ENCODE peak calls at places on chromosomes 7 and 10, in eight cellular contexts. H, Q, O, W, T, X, S and D are unnamed samples.

GRCh38 chr10:97203220-97203619 is 17.5 kb upstream of the SLIT1 start:
- DNase-seq in H (no peak), Q (no peak), O (no peak), W (no peak), T (no peak), X (no peak), S (no peak), D (no peak)

GRCh38 chr7:96910484-96910883 is 94.9 kb upstream of the DLX6 start:
- DNase-seq in H (no peak), Q (no peak), O (no peak), W (no peak), T (peak), X (no peak), S (no peak), D (no peak)

GRCh38 chr7:105438847-105439173 is 50.1 kb upstream of the SRPK2 start:
- DNase-seq in H (no peak), Q (no peak), O (peak), W (no peak), T (peak), X (no peak), S (no peak), D (peak)

GRCh38 chr10:15369642-15370211 is 1.4 kb downstream of the FAM171A1 start:
- DNase-seq in H (no peak), Q (peak), O (peak), W (peak), T (no peak), X (no peak), S (no peak), D (no peak)

GRCh38 chr7:103989785-103990775 is 622 bp upstream of the RELN start:
- DNase-seq in H (peak), Q (peak), O (peak), W (no peak), T (peak), X (no peak), S (no peak), D (peak)

GRCh38 chr7:81170291-81170690 is 251.4 kb upstream of the SEMA3C start:
- DNase-seq in H (no peak), Q (no peak), O (no peak), W (no peak), T (no peak), X (no peak), S (no peak), D (no peak)

GRCh38 chr7:87328281-87328680 is 17.2 kb upstream of the CROT start:
- DNase-seq in H (no peak), Q (no peak), O (peak), W (no peak), T (no peak), X (peak), S (no peak), D (peak)

GRCh38 chr7:8117195-8117594 is 144.8 kb downstream of the ICA1 start:
- DNase-seq in H (no peak), Q (no peak), O (no peak), W (no peak), T (no peak), X (no peak), S (no peak), D (peak)

GRCh38 chr7:124088590-124088989 is 55.7 kb upstream of the TMEM229A start:
- DNase-seq in H (no peak), Q (no peak), O (no peak), W (no peak), T (no peak), X (no peak), S (no peak), D (no peak)

GRCh38 chr7:780056-780455 is 52.2 kb upstream of the SUN1 start:
- DNase-seq in H (no peak), Q (no peak), O (no peak), W (no peak), T (no peak), X (no peak), S (no peak), D (no peak)

GRCh38 chr7:100407285-100408180 is 21.0 kb downstream of the ZCWPW1 start:
- DNase-seq in H (peak), Q (no peak), O (peak), W (peak), T (peak), X (peak), S (peak), D (peak)

GRCh38 chr7:159025161-159025779 is 119.4 kb downstream of the VIPR2 start:
- DNase-seq in H (no peak), Q (no peak), O (no peak), W (no peak), T (no peak), X (no peak), S (no peak), D (no peak)

GRCh38 chr10:90023950-90024349 is 322.6 kb downstream of the KIF20B start:
- DNase-seq in H (no peak), Q (no peak), O (no peak), W (no peak), T (no peak), X (no peak), S (no peak), D (no peak)

GRCh38 chr7:138864667-138865066 is 66.7 kb upstream of the ATP6V0A4 start:
- DNase-seq in H (peak), Q (no peak), O (no peak), W (no peak), T (no peak), X (no peak), S (peak), D (no peak)

GRCh38 chr7:855686-856369 is 20.5 kb upstream of the GET4 start:
- DNase-seq in H (no peak), Q (no peak), O (no peak), W (no peak), T (no peak), X (no peak), S (no peak), D (no peak)

GRCh38 chr10:130959752-130960195 is 351.7 kb downstream of the TCERG1L start:
- DNase-seq in H (no peak), Q (no peak), O (no peak), W (no peak), T (no peak), X (no peak), S (no peak), D (no peak)

GRCh38 chr7:46386428-46387399 is 465.6 kb upstream of the IGFBP3 start:
- DNase-seq in H (no peak), Q (no peak), O (no peak), W (no peak), T (no peak), X (no peak), S (no peak), D (no peak)

GRCh38 chr10:133272301-133272963 is 4.2 kb downstream of the ADAM8 start:
- DNase-seq in H (no peak), Q (no peak), O (no peak), W (no peak), T (no peak), X (no peak), S (no peak), D (no peak)

GRCh38 chr10:34607894-34608293 is 207.2 kb downstream of the PARD3 start:
- DNase-seq in H (no peak), Q (no peak), O (peak), W (no peak), T (peak), X (no peak), S (no peak), D (no peak)

GRCh38 chr7:71637578-71637977 is 505.6 kb downstream of the GALNT17 start:
- DNase-seq in H (no peak), Q (no peak), O (no peak), W (no peak), T (no peak), X (no peak), S (no peak), D (no peak)

GRCh38 chr10:95819620-95820329 is 63.8 kb downstream of the ENTPD1 start:
- DNase-seq in H (no peak), Q (no peak), O (no peak), W (no peak), T (no peak), X (no peak), S (no peak), D (no peak)

GRCh38 chr10:63267414-63268138 is 134.4 kb downstream of the NRBF2 start:
- DNase-seq in H (peak), Q (no peak), O (peak), W (no peak), T (peak), X (peak), S (peak), D (peak)

GRCh38 chr10:15310776-15311175 is 60.3 kb downstream of the FAM171A1 start:
- DNase-seq in H (no peak), Q (no peak), O (no peak), W (no peak), T (no peak), X (no peak), S (no peak), D (no peak)

GRCh38 chr10:55750458-55750857 is 610.6 kb downstream of the ZWINT start:
- DNase-seq in H (no peak), Q (no peak), O (no peak), W (no peak), T (no peak), X (no peak), S (no peak), D (no peak)

GRCh38 chr10:14660872-14661271 is 113.8 kb downstream of the FAM107B start:
- DNase-seq in H (no peak), Q (no peak), O (no peak), W (no peak), T (no peak), X (no peak), S (no peak), D (no peak)

GRCh38 chr7:63071920-63072319 is 926.7 kb upstream of the ZNF722 start:
- DNase-seq in H (no peak), Q (no peak), O (no peak), W (no peak), T (no peak), X (no peak), S (no peak), D (no peak)

GRCh38 chr10:26931223-26931622 is 70.5 kb upstream of the ABI1 start:
- DNase-seq in H (no peak), Q (peak), O (peak), W (no peak), T (peak), X (no peak), S (no peak), D (peak)

GRCh38 chr10:132542086-132542775 is 4.6 kb downstream of the INPP5A start:
- DNase-seq in H (no peak), Q (peak), O (no peak), W (no peak), T (no peak), X (no peak), S (no peak), D (no peak)

GRCh38 chr10:77555591-77556212 is 81.9 kb downstream of the KCNMA1 start:
- DNase-seq in H (no peak), Q (no peak), O (no peak), W (no peak), T (no peak), X (no peak), S (no peak), D (no peak)

GRCh38 chr10:69952801-69953200 is 99.8 kb upstream of the MACROH2A2 start:
- DNase-seq in H (no peak), Q (no peak), O (peak), W (no peak), T (no peak), X (no peak), S (peak), D (no peak)

GRCh38 chr10:1381339-1381738 is 325.2 kb downstream of the WDR37 start:
- DNase-seq in H (no peak), Q (no peak), O (no peak), W (no peak), T (no peak), X (no peak), S (no peak), D (no peak)

GRCh38 chr7:140542226-140542625 is 62.9 kb upstream of the MKRN1 start:
- DNase-seq in H (no peak), Q (no peak), O (no peak), W (no peak), T (no peak), X (no peak), S (no peak), D (no peak)

GRCh38 chr10:67520924-67521520 is 175.0 kb downstream of the CTNNA3 start:
- DNase-seq in H (peak), Q (no peak), O (peak), W (peak), T (peak), X (peak), S (peak), D (peak)

GRCh38 chr7:43799605-43800004 is 41.1 kb downstream of the BLVRA start:
- DNase-seq in H (no peak), Q (no peak), O (no peak), W (no peak), T (peak), X (no peak), S (no peak), D (peak)

GRCh38 chr7:18429547-18429946 is 66.0 kb upstream of the HDAC9 start:
- DNase-seq in H (no peak), Q (no peak), O (no peak), W (no peak), T (no peak), X (no peak), S (no peak), D (no peak)

GRCh38 chr10:86347856-86348255 is 18.7 kb downstream of the GRID1 start:
- DNase-seq in H (no peak), Q (no peak), O (no peak), W (no peak), T (no peak), X (no peak), S (no peak), D (no peak)

GRCh38 chr7:148276291-148277041 is 314.1 kb upstream of the C7orf33 start:
- DNase-seq in H (no peak), Q (no peak), O (no peak), W (no peak), T (no peak), X (no peak), S (no peak), D (no peak)

GRCh38 chr7:4386190-4386589 is 295.9 kb upstream of the FOXK1 start:
- DNase-seq in H (no peak), Q (no peak), O (no peak), W (no peak), T (no peak), X (no peak), S (no peak), D (no peak)

DNA sequence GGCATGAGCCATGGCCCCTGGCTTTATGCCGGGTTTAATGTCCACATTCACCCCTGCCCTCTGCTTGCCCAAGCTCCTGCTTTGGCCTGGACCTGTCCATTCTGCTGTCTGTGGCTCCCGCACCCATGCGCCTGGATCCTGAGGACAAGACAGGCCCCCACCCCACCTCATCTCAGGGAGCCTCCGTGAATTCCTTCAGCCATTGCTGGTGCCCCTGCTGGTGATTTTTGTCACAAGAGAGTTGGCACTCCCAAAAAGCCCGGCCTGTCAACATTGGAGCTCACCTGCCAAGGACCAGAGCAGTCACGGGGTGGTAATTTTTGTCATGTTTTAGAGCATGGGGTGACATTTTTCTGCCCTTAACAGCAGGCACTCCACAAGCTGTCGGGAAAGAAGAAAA is 127.5 kb upstream of the PLXNA4 start:
- DNase-seq in H (no peak), Q (no peak), O (peak), W (no peak), T (no peak), X (no peak), S (no peak), D (no peak)
- TF ChIP-seq CTCF in H (no peak), Q (no peak), O (peak), W (no peak), T (no peak), X (no peak), S (no peak), D (no peak)

GRCh38 chr10:28201666-28202400 is 101.0 kb downstream of the MPP7 start:
- DNase-seq in H (no peak), Q (no peak), O (no peak), W (no peak), T (no peak), X (no peak), S (no peak), D (no peak)
- H3K4me3 ChIP-seq in H (no peak), Q (no peak), O (no peak), W (no peak), T (no peak), X (no peak), S (no peak), D (no peak)

DNA sequence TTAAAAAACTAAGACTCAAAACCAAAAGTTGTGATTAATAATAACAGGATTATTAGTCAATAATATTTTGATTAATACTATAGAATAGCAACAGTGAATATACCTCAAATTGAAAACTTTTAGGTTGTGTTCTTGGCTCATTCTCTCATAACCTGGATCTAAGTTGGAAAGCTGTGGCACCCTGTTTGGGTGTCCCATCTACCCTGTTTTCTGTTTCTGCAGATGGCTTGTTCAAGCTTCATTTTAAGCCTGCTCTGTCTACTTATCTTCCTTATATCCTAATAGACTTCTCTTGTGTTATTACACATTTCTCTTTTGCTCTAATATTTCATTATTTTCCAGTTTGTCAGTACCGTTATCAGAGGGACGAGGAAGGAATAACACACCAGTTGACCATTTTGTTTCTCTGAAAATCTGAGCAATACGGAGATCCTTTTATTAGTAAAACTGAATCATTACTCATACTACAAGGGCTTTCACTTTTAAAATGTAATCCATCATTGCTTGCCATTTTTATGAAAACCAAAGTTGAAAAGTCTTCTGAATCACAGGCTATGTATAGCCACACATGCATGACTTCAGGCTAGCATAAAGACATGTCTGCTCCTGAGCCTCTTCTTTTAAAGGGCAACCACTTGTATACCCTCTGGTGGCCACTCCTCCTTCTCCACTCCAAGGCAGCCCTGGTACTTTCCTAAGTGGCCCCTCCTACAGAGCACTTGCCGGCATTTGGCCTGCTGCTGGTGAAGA is 22.3 kb downstream of the COX15 start:
- DNase-seq in H (no peak), Q (no peak), O (peak), W (no peak), T (no peak), X (no peak), S (no peak), D (peak)
- TF ChIP-seq CTCF in H (no peak), Q (no peak), O (peak), W (no peak), T (no peak), X (no peak), S (no peak), D (no peak)

GRCh38 chr7:157320607-157320979 is 16.2 kb upstream of the DNAJB6 start:
- DNase-seq in H (no peak), Q (no peak), O (no peak), W (no peak), T (no peak), X (no peak), S (no peak), D (no peak)
- H3K4me3 ChIP-seq in H (no peak), Q (no peak), O (peak), W (no peak), T (no peak), X (no peak), S (no peak), D (no peak)

GRCh38 chr7:27960415-27960814 is 220.2 kb downstream of the JAZF1 start:
- DNase-seq in H (no peak), Q (no peak), O (no peak), W (no peak), T (no peak), X (no peak), S (no peak), D (no peak)

GRCh38 chr7:27955596-27955995 is 215.6 kb downstream of the TAX1BP1 start:
- DNase-seq in H (no peak), Q (no peak), O (no peak), W (no peak), T (no peak), X (no peak), S (no peak), D (no peak)

GRCh38 chr7:27962250-27962649 is 218.3 kb downstream of the JAZF1 start:
- DNase-seq in H (no peak), Q (no peak), O (no peak), W (no peak), T (no peak), X (no peak), S (no peak), D (no peak)

GRCh38 chr7:27961255-27961654 is 219.3 kb downstream of the JAZF1 start:
- DNase-seq in H (no peak), Q (no peak), O (no peak), W (no peak), T (no peak), X (peak), S (no peak), D (no peak)

DNA sequence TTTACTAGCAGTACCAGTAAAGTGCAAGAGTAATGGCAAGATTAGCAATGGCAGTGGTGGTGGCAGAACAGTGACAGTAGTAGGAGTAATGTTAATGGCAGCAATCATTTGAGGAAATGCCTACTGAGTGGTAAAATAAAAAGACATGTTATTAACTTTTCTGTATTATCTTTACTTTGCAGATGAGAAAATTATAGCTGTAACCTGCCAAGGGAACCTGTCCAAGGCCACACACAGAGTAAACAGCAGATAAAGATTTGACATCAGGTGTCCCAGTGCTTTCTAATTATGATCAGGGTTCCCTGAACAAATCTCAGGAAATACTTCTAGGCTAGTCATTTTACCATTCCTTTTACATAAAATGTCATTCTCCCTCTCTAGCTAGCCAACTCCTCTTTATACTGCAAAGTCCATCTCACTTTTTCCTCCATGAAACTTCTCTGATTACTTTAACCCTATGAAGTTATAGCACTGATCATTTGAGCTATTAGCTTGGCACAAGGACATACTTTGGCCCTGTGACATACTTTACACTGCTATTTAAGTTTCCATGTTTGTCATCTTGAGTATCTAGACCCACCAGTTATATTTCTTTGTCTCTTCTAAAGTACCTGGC is 219.1 kb downstream of the TAX1BP1 start:
- DNase-seq in H (no peak), Q (no peak), O (no peak), W (no peak), T (no peak), X (no peak), S (no peak), D (no peak)
- TF ChIP-seq CTCF in H (no peak), Q (no peak), O (no peak), W (no peak), T (no peak), X (no peak), S (no peak), D (no peak)

GRCh38 chr7:16845746-16846145 is 36.0 kb downstream of the AGR3 start:
- DNase-seq in H (no peak), Q (no peak), O (no peak), W (no peak), T (no peak), X (no peak), S (no peak), D (no peak)

GRCh38 chr7:16847381-16847860 is 34.4 kb downstream of the AGR3 start:
- DNase-seq in H (peak), Q (peak), O (no peak), W (peak), T (peak), X (no peak), S (no peak), D (no peak)

GRCh38 chr7:16849295-16850148 is 32.3 kb downstream of the AGR3 start:
- DNase-seq in H (no peak), Q (no peak), O (no peak), W (no peak), T (no peak), X (no peak), S (no peak), D (no peak)

GRCh38 chr7:16850772-16851466 is 30.9 kb downstream of the AGR3 start:
- DNase-seq in H (no peak), Q (peak), O (no peak), W (no peak), T (no peak), X (no peak), S (no peak), D (no peak)

GRCh38 chr7:16846611-16847165 is 35.1 kb downstream of the AGR3 start:
- DNase-seq in H (no peak), Q (no peak), O (no peak), W (no peak), T (no peak), X (no peak), S (no peak), D (no peak)
- H3K4me3 ChIP-seq in H (peak), Q (no peak), O (no peak), W (no peak), T (no peak), X (no peak), S (no peak), D (no peak)